ENCODE peak calls at places on chromosomes 11 and 22, in nine cellular contexts. N is transverse colon; L is upper lobe of right lung; P is CD4-positive, CD25-positive, alpha-beta regulatory T cell; O is mesendoderm; V is right atrium auricular region; Z is spleen; J is tibial nerve; Q is uterus. H is an unnamed sample.

GRCh38 chr22:22573047-22573889 is 14.2 kb upstream of the PRAME start:
- DNase-seq in N (no peak), L (no peak), P (no peak), O (peak), V (no peak), Z (no peak), J (no peak), Q (no peak), H (no peak)

GRCh38 chr11:96303067-96303466 is 39.9 kb downstream of the MAML2 start:
- DNase-seq in N (no peak), L (no peak), P (no peak), O (no peak), V (no peak), Z (no peak), J (no peak), Q (no peak), H (no peak)

GRCh38 chr11:2156416-2157182 is 4.4 kb downstream of the INS start:
- DNase-seq in N (peak), L (peak), P (no peak), O (peak), V (peak), Z (peak), J (peak), Q (peak), H (peak)

GRCh38 chr11:19577391-19577831 is 135.2 kb upstream of the NAV2 start:
- DNase-seq in N (no peak), L (no peak), P (no peak), O (peak), V (no peak), Z (no peak), J (no peak), Q (peak), H (no peak)

GRCh38 chr11:707817-708420 is 1.9 kb downstream of the EPS8L2 start:
- DNase-seq in N (no peak), L (no peak), P (no peak), O (peak), V (no peak), Z (no peak), J (no peak), Q (no peak), H (no peak)

GRCh38 chr22:39297490-39298193 is 21.8 kb downstream of the RPL3 start:
- DNase-seq in N (peak), L (no peak), P (no peak), O (peak), V (no peak), Z (no peak), J (no peak), Q (no peak), H (peak)

GRCh38 chr11:69108559-69108958 is 47.2 kb upstream of the SMIM38 start:
- DNase-seq in N (no peak), L (no peak), P (no peak), O (no peak), V (no peak), Z (no peak), J (no peak), Q (no peak), H (no peak)

GRCh38 chr11:84390441-84391078 is 1104.4 kb upstream of the CCDC90B start:
- DNase-seq in N (no peak), L (no peak), P (no peak), O (peak), V (no peak), Z (no peak), J (no peak), Q (no peak), H (no peak)

GRCh38 chr11:70027451-70027850 is 50.7 kb upstream of the ANO1 start:
- DNase-seq in N (no peak), L (no peak), P (no peak), O (no peak), V (no peak), Z (no peak), J (no peak), Q (no peak), H (no peak)

GRCh38 chr11:86719781-86720463 is 47.5 kb upstream of the ME3 start:
- DNase-seq in N (no peak), L (no peak), P (no peak), O (peak), V (no peak), Z (no peak), J (no peak), Q (no peak), H (peak)

DNA sequence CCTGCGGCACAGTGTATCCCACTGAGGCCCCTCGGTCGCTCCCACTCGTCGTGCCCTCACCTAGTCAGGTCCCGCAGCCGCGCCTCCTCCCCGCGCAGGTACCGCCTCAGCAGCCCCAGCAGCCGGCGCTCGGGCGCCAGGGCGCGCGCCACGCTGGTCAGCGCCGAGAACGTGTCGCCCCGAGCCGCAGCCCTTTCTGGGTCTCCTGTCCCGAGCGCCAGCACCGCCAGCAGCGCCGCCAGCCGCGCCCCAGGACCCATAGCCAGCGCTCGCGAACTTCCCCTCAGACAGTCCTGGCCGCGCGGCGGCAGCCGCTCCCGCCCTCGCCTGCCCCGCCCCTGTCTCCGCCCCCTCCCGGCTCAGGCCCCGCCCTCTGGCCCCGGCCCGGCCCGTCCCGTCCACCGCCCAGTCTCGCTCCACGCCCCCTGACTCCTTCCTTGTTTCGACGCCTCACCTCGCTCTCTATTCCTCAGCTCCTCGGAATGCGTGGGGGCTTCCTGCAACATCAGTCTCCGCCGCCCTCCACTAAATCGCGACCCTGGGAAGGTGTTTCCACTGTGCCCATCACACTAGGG is at the start of gene P4HA3:
- DNase-seq in N (peak), L (peak), P (peak), O (peak), V (no peak), Z (peak), J (peak), Q (peak), H (no peak)
- H3K4me3 ChIP-seq in N (peak), L (peak), P (no peak), O (no peak), V (peak), Z (peak), J (peak), Q (peak), H (peak)

GRCh38 chr11:3161309-3161708 is 3.8 kb downstream of the OSBPL5 start:
- DNase-seq in N (peak), L (peak), P (no peak), O (no peak), V (no peak), Z (peak), J (no peak), Q (peak), H (no peak)
- H3K4me3 ChIP-seq in N (no peak), L (peak), P (no peak), O (no peak), V (no peak), Z (no peak), J (peak), Q (peak), H (no peak)

DNA sequence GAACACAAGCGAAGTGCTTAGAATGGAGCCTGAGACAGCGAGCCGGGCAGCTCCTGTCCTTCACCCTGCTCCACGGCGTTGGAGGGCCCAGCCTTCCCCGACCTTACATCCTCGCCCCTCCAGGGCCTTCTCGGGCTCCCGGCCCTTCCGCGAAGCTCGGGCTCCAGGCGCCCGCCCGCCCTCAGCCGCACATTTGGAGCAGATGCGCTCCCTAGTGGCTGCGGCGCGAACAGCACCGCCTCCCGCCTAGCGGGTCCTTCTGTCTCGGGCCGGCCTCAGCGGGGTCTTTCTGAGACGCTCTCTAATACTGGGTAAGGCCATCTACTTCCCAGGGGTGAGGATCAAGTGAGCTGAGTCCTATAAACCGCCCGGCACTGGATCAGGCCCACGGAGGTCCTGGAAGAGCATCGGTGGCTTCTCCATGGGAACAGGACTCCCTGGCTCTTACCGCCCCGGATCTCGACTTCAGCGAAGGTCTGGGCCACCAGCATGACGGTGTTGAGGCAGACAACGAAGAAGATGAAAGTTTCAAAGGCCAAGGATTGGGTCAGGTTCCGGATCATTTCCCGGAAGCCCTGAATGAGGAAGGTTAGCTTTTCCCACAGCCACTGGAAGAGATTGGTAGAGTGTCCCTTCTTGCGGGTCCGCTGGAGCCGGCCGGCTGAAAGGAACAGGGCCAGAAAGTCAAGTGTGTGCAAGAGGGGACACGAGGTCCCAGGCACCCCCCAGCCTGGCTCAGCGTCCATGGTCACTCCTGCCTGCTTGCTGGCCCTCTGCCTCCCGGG is 3.7 kb downstream of the CATSPER1 start:
- DNase-seq in N (peak), L (peak), P (peak), O (peak), V (peak), Z (peak), J (peak), Q (peak), H (no peak)
- H3K4me3 ChIP-seq in N (no peak), L (peak), P (no peak), O (no peak), V (no peak), Z (peak), J (no peak), Q (no peak), H (no peak)

GRCh38 chr11:6391548-6392134 is 1.4 kb downstream of the SMPD1 start:
- DNase-seq in N (no peak), L (no peak), P (no peak), O (no peak), V (no peak), Z (peak), J (no peak), Q (no peak), H (no peak)
- H3K4me3 ChIP-seq in N (no peak), L (peak), P (peak), O (no peak), V (no peak), Z (no peak), J (peak), Q (no peak), H (peak)

DNA sequence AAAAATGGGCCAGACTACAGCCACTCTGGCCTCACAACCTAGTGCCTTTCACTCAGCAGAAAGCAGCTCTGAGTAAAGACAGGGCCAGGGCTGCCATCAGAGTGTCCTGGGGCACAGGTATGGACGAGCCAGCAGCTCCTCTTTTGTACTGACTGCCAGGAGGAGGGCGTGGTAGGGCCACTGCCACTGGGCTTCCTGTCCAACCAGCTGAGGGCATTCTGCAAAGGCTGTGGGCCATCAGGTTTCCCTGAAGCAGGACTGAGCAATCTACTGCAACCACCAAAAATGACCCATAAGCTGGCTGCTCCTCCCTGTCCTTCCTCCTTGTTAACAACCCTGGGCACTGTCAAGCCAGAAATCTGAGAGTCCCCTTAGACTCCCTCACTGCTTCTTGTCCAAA is 33.1 kb downstream of the ASCC2 start:
- DNase-seq in N (no peak), L (no peak), P (no peak), O (no peak), V (no peak), Z (no peak), J (no peak), Q (no peak), H (no peak)
- H3K4me3 ChIP-seq in N (no peak), L (no peak), P (no peak), O (no peak), V (no peak), Z (no peak), J (no peak), Q (no peak), H (no peak)

GRCh38 chr22:44456661-44457412 is 41.2 kb downstream of the RTL6 start:
- DNase-seq in N (no peak), L (no peak), P (no peak), O (no peak), V (peak), Z (peak), J (no peak), Q (no peak), H (no peak)

GRCh38 chr22:44453441-44454112 is 44.5 kb downstream of the RTL6 start:
- DNase-seq in N (no peak), L (peak), P (no peak), O (no peak), V (peak), Z (peak), J (no peak), Q (no peak), H (no peak)

GRCh38 chr22:44454113-44454769 is 43.8 kb downstream of the RTL6 start:
- DNase-seq in N (no peak), L (peak), P (no peak), O (no peak), V (peak), Z (peak), J (no peak), Q (no peak), H (no peak)

GRCh38 chr22:44455963-44456358 is 42.1 kb downstream of the RTL6 start:
- DNase-seq in N (no peak), L (no peak), P (no peak), O (no peak), V (peak), Z (peak), J (no peak), Q (no peak), H (no peak)

GRCh38 chr22:44455151-44455962 is 42.7 kb downstream of the RTL6 start:
- DNase-seq in N (peak), L (no peak), P (peak), O (no peak), V (peak), Z (peak), J (no peak), Q (no peak), H (no peak)
- H3K4me3 ChIP-seq in N (no peak), L (no peak), P (peak), O (no peak), V (no peak), Z (no peak), J (no peak), Q (no peak), H (no peak)